ENCODE peak calls at places on chromosomes 13 and 19, in six cellular contexts. One of them, this sample, is unnamed. For H3K36me3 and H3K4me1, the result is how much of the 10 kb centered on the place peaks cover.

GRCh38 chr13:23868521-23868920 is 20.7 kb downstream of the MIPEP start:
- DNase-seq in thoracic aorta: no peak
- DNase-seq in CD4-positive, CD25-positive, alpha-beta regulatory T cell: no peak
- DNase-seq in esophagus squamous epithelium: no peak
- DNase-seq in breast epithelium: no peak
- DNase-seq in pancreas: no peak
- DNase-seq in this sample: no peak

GRCh38 chr19:28495046-28495445 is 717.9 kb downstream of the UQCRFS1 start:
- DNase-seq in CD4-positive, CD25-positive, alpha-beta regulatory T cell: no peak
- DNase-seq in pancreas: no peak
- DNase-seq in thoracic aorta: no peak
- DNase-seq in esophagus squamous epithelium: no peak
- DNase-seq in breast epithelium: no peak
- DNase-seq in this sample: no peak

GRCh38 chr13:114134111-114134943 is 1.9 kb upstream of the RASA3 start:
- DNase-seq in pancreas: no peak
- DNase-seq in esophagus squamous epithelium: no peak
- DNase-seq in thoracic aorta: no peak
- DNase-seq in breast epithelium: no peak
- DNase-seq in CD4-positive, CD25-positive, alpha-beta regulatory T cell: peak
- DNase-seq in this sample: no peak

GRCh38 chr13:49421391-49421790 is 22.5 kb downstream of the CAB39L start:
- DNase-seq in thoracic aorta: no peak
- DNase-seq in esophagus squamous epithelium: no peak
- DNase-seq in CD4-positive, CD25-positive, alpha-beta regulatory T cell: no peak
- DNase-seq in breast epithelium: no peak
- DNase-seq in pancreas: no peak
- DNase-seq in this sample: peak

GRCh38 chr13:99312493-99312883 is 5.3 kb upstream of the GPR183 start:
- DNase-seq in esophagus squamous epithelium: peak
- DNase-seq in pancreas: no peak
- DNase-seq in CD4-positive, CD25-positive, alpha-beta regulatory T cell: no peak
- DNase-seq in breast epithelium: no peak
- DNase-seq in thoracic aorta: no peak
- DNase-seq in this sample: no peak

GRCh38 chr13:113527272-113527958 is 36.9 kb upstream of the DCUN1D2 start:
- DNase-seq in esophagus squamous epithelium: no peak
- DNase-seq in thoracic aorta: no peak
- DNase-seq in breast epithelium: peak
- DNase-seq in CD4-positive, CD25-positive, alpha-beta regulatory T cell: no peak
- DNase-seq in pancreas: no peak
- DNase-seq in this sample: no peak

GRCh38 chr13:74629985-74630384 is 495.8 kb upstream of the KLF12 start:
- DNase-seq in pancreas: no peak
- DNase-seq in esophagus squamous epithelium: no peak
- DNase-seq in breast epithelium: no peak
- DNase-seq in thoracic aorta: no peak
- DNase-seq in CD4-positive, CD25-positive, alpha-beta regulatory T cell: no peak
- DNase-seq in this sample: no peak

GRCh38 chr19:4444765-4445741 is 12.5 kb downstream of the UBXN6 start:
- DNase-seq in esophagus squamous epithelium: no peak
- DNase-seq in CD4-positive, CD25-positive, alpha-beta regulatory T cell: no peak
- DNase-seq in thoracic aorta: no peak
- DNase-seq in breast epithelium: no peak
- DNase-seq in pancreas: no peak
- DNase-seq in this sample: peak

GRCh38 chr13:79867248-79867647 is 386.3 kb downstream of the NDFIP2 start:
- DNase-seq in esophagus squamous epithelium: no peak
- DNase-seq in breast epithelium: no peak
- DNase-seq in thoracic aorta: no peak
- DNase-seq in CD4-positive, CD25-positive, alpha-beta regulatory T cell: no peak
- DNase-seq in pancreas: no peak
- DNase-seq in this sample: no peak

GRCh38 chr19:50414850-50415660 is 3.7 kb upstream of the SPIB start:
- DNase-seq in pancreas: peak
- DNase-seq in CD4-positive, CD25-positive, alpha-beta regulatory T cell: peak
- DNase-seq in breast epithelium: no peak
- DNase-seq in esophagus squamous epithelium: no peak
- DNase-seq in thoracic aorta: no peak
- DNase-seq in this sample: peak

GRCh38 chr19:12783849-12784393 is 7.4 kb upstream of the JUNB start:
- DNase-seq in CD4-positive, CD25-positive, alpha-beta regulatory T cell: no peak
- DNase-seq in thoracic aorta: no peak
- DNase-seq in pancreas: peak
- DNase-seq in breast epithelium: no peak
- DNase-seq in esophagus squamous epithelium: no peak
- DNase-seq in this sample: no peak

GRCh38 chr13:99996177-99996705 is 14.7 kb downstream of the ZIC2 start:
- DNase-seq in thoracic aorta: no peak
- DNase-seq in pancreas: no peak
- DNase-seq in breast epithelium: no peak
- DNase-seq in CD4-positive, CD25-positive, alpha-beta regulatory T cell: peak
- DNase-seq in esophagus squamous epithelium: no peak
- DNase-seq in this sample: no peak

GRCh38 chr13:32098275-32098674 is 66.7 kb downstream of the FRY start:
- DNase-seq in breast epithelium: no peak
- DNase-seq in esophagus squamous epithelium: no peak
- DNase-seq in CD4-positive, CD25-positive, alpha-beta regulatory T cell: no peak
- DNase-seq in pancreas: no peak
- DNase-seq in thoracic aorta: no peak
- DNase-seq in this sample: no peak

GRCh38 chr13:30373727-30374126 is 48.6 kb upstream of the UBE2L5 start:
- DNase-seq in thoracic aorta: no peak
- DNase-seq in esophagus squamous epithelium: peak
- DNase-seq in pancreas: no peak
- DNase-seq in CD4-positive, CD25-positive, alpha-beta regulatory T cell: no peak
- DNase-seq in breast epithelium: no peak
- DNase-seq in this sample: no peak
- H3K4me3 ChIP-seq in thoracic aorta: no peak
- H3K4me3 ChIP-seq in esophagus squamous epithelium: no peak
- H3K4me3 ChIP-seq in pancreas: no peak
- H3K4me3 ChIP-seq in CD4-positive, CD25-positive, alpha-beta regulatory T cell: peak
- H3K4me3 ChIP-seq in breast epithelium: no peak
- H3K4me3 ChIP-seq in this sample: no peak

DNA sequence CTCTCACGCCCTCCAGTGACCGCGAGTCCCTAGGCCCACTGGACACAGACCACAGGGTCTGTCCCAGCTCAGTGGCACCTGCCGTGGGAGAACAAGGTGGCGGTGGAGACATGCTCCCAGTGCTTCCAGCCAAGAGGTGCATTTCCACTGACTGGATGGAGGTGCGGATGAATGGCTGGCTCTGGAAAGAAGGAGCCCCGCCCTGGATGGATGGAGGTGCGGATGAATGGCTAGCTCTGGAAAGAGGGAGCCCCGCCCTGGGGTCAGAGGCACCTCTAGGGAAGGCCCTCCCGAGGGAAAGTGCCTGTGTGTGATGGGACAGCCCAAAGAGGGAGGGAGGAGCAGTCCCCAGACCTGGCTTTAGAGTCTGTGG is 32.0 kb downstream of the NAXD start:
- DNase-seq in breast epithelium: no peak
- DNase-seq in pancreas: no peak
- DNase-seq in thoracic aorta: no peak
- DNase-seq in CD4-positive, CD25-positive, alpha-beta regulatory T cell: no peak
- DNase-seq in esophagus squamous epithelium: no peak
- DNase-seq in this sample: no peak
- H3K36me3 ChIP-seq in breast epithelium: under half
- H3K36me3 ChIP-seq in pancreas: under half
- H3K36me3 ChIP-seq in thoracic aorta: under half
- H3K36me3 ChIP-seq in CD4-positive, CD25-positive, alpha-beta regulatory T cell: half or more
- H3K36me3 ChIP-seq in esophagus squamous epithelium: under half
- H3K36me3 ChIP-seq in this sample: under half

DNA sequence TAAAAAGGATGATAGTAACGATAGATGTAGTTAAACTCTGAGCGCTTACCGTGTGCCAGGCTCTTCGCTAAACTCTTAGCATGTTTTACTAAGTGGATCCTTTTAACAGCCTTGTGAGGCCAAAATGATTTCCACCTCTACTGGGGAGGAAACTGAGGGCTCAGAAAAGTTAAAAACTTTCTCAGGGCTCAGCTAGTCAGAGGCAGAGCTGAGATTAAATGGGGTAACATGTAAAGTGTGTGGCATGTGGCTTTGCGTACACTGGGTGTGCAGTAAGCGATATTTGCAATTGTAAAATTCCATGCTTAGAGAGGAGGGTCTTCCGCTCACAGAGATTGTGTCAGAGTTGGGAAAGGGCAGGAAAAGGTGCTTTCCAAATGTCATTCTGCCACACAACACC is 1.7 kb downstream of the U2AF2 start:
- DNase-seq in breast epithelium: no peak
- DNase-seq in esophagus squamous epithelium: no peak
- DNase-seq in CD4-positive, CD25-positive, alpha-beta regulatory T cell: no peak
- DNase-seq in pancreas: no peak
- DNase-seq in thoracic aorta: no peak
- DNase-seq in this sample: no peak
- H3K4me1 ChIP-seq in breast epithelium: under half
- H3K4me1 ChIP-seq in esophagus squamous epithelium: under half
- H3K4me1 ChIP-seq in CD4-positive, CD25-positive, alpha-beta regulatory T cell: under half
- H3K4me1 ChIP-seq in pancreas: under half
- H3K4me1 ChIP-seq in thoracic aorta: under half
- H3K4me1 ChIP-seq in this sample: under half

GRCh38 chr19:18008814-18009213 is 844 bp downstream of the ARRDC2 start:
- DNase-seq in CD4-positive, CD25-positive, alpha-beta regulatory T cell: no peak
- DNase-seq in esophagus squamous epithelium: no peak
- DNase-seq in thoracic aorta: no peak
- DNase-seq in pancreas: no peak
- DNase-seq in breast epithelium: no peak
- DNase-seq in this sample: no peak
- H3K4me3 ChIP-seq in CD4-positive, CD25-positive, alpha-beta regulatory T cell: peak
- H3K4me3 ChIP-seq in esophagus squamous epithelium: peak
- H3K4me3 ChIP-seq in thoracic aorta: peak
- H3K4me3 ChIP-seq in pancreas: peak
- H3K4me3 ChIP-seq in breast epithelium: peak
- H3K4me3 ChIP-seq in this sample: no peak

GRCh38 chr19:41902594-41902993 is 19.6 kb downstream of the ARHGEF1 start:
- DNase-seq in pancreas: no peak
- DNase-seq in breast epithelium: no peak
- DNase-seq in thoracic aorta: no peak
- DNase-seq in esophagus squamous epithelium: no peak
- DNase-seq in CD4-positive, CD25-positive, alpha-beta regulatory T cell: no peak
- DNase-seq in this sample: no peak
- H3K36me3 ChIP-seq in pancreas: under half
- H3K36me3 ChIP-seq in breast epithelium: under half
- H3K36me3 ChIP-seq in thoracic aorta: half or more
- H3K36me3 ChIP-seq in esophagus squamous epithelium: half or more
- H3K36me3 ChIP-seq in CD4-positive, CD25-positive, alpha-beta regulatory T cell: half or more
- H3K36me3 ChIP-seq in this sample: half or more